ENCODE peak calls at places on chromosomes 1 and 21, in ten cellular contexts. C is kidney glomerular epithelial cell; F is heart right ventricle; G is heart left ventricle; B is T-helper 1 cell; W is CD4-positive, alpha-beta memory T cell; Z is EH; Y is stimulated activated naive B cell treated with anti-CD40 and anti-IgM and Interleukin-4, amounts not matched to agents 10 μg/mL and 1 μg/mL and 100 μg/mL, for 72 hours; V is cardiac muscle cell; J is GM03348. X is an unnamed sample.

GRCh38 chr1:36151133-36151844 is 2.0 kb upstream of the TRAPPC3 start:
- DNase-seq in C (no peak), F (no peak), G (no peak), B (no peak), W (no peak), Z (no peak), Y (no peak), V (no peak), J (no peak), X (no peak)

GRCh38 chr21:45162115-45162514 is 87.7 kb downstream of the ADARB1 start:
- DNase-seq in C (no peak), F (no peak), G (no peak), B (no peak), W (no peak), Z (no peak), Y (no peak), V (no peak), J (no peak), X (no peak)

GRCh38 chr21:43829575-43830119 is 35.4 kb upstream of the AGPAT3 start:
- DNase-seq in C (no peak), F (no peak), G (no peak), B (no peak), W (no peak), Z (no peak), Y (no peak), V (no peak), J (no peak), X (no peak)

GRCh38 chr1:20834780-20835179 is 47.7 kb upstream of the HP1BP3 start:
- DNase-seq in C (no peak), F (no peak), G (no peak), B (no peak), W (no peak), Z (no peak), Y (no peak), V (no peak), J (no peak), X (no peak)

GRCh38 chr1:230243583-230244377 is 176.7 kb downstream of the GALNT2 start:
- DNase-seq in C (no peak), F (no peak), G (no peak), B (no peak), W (no peak), Z (peak; percentile 57), Y (no peak), V (peak; percentile 56), J (peak; percentile 31), X (no peak)

GRCh38 chr1:107378602-107379265 is 237.9 kb downstream of the NTNG1 start:
- DNase-seq in C (peak; percentile 84), F (no peak), G (no peak), B (no peak), W (no peak), Z (no peak), Y (no peak), V (no peak), J (no peak), X (no peak)

GRCh38 chr1:28915036-28915895 is 897 bp downstream of the EPB41 start:
- DNase-seq in C (no peak), F (no peak), G (no peak), B (peak; percentile 42), W (peak; percentile 60), Z (peak; percentile 45), Y (peak; percentile 9), V (peak; percentile 52), J (no peak), X (no peak)

GRCh38 chr1:172814428-172814827 is 155.5 kb downstream of the FASLG start:
- DNase-seq in C (no peak), F (no peak), G (no peak), B (no peak), W (no peak), Z (no peak), Y (no peak), V (no peak), J (no peak), X (no peak)

GRCh38 chr1:149849246-149849946 is 50.0 kb upstream of the BOLA1 start:
- DNase-seq in C (no peak), F (peak; percentile 1), G (no peak), B (no peak), W (no peak), Z (no peak), Y (no peak), V (no peak), J (no peak), X (no peak)

GRCh38 chr1:111603979-111604378 is 15.6 kb upstream of the RAP1A start:
- DNase-seq in C (no peak), F (no peak), G (peak; percentile 34), B (peak; percentile 58), W (peak; percentile 85), Z (no peak), Y (no peak), V (no peak), J (no peak), X (no peak)

GRCh38 chr1:244053831-244054230 is 2.7 kb downstream of the ZBTB18 start:
- DNase-seq in C (no peak), F (no peak), G (no peak), B (no peak), W (no peak), Z (no peak), Y (no peak), V (no peak), J (no peak), X (peak; percentile 72)

GRCh38 chr1:27491748-27492700 is 2.1 kb upstream of the WASF2 start:
- DNase-seq in C (no peak), F (peak; percentile 70), G (peak; percentile 68), B (no peak), W (no peak), Z (peak; percentile 29), Y (peak; percentile 33), V (peak; percentile 67), J (peak; percentile 57), X (peak; percentile 79)

GRCh38 chr21:31501921-31502320 is 157.6 kb upstream of the SOD1 start:
- DNase-seq in C (no peak), F (no peak), G (no peak), B (no peak), W (no peak), Z (no peak), Y (no peak), V (no peak), J (no peak), X (no peak)